ENCODE peak calls at places on chromosomes 16 and 17, in six cellular contexts. One of them, this sample, is unnamed.

GRCh38 chr16:11066231-11066870 is 122.0 kb downstream of the CLEC16A start:
- DNase-seq in renal cortical epithelial cell: no peak
- DNase-seq in RPMI8226: no peak
- DNase-seq in AG08395: no peak
- DNase-seq in endothelial cell: no peak
- DNase-seq in tibial artery: peak
- DNase-seq in this sample: no peak

GRCh38 chr16:59573528-59574271 is 839.6 kb upstream of the GOT2 start:
- DNase-seq in renal cortical epithelial cell: no peak
- DNase-seq in RPMI8226: no peak
- DNase-seq in AG08395: peak
- DNase-seq in endothelial cell: no peak
- DNase-seq in tibial artery: no peak
- DNase-seq in this sample: no peak

GRCh38 chr17:64778367-64779290 is 116.5 kb upstream of the SMURF2 start:
- DNase-seq in renal cortical epithelial cell: no peak
- DNase-seq in RPMI8226: peak
- DNase-seq in AG08395: no peak
- DNase-seq in endothelial cell: peak
- DNase-seq in tibial artery: peak
- DNase-seq in this sample: no peak

GRCh38 chr16:27781195-27781524 is 231.2 kb downstream of the KATNIP start:
- DNase-seq in renal cortical epithelial cell: no peak
- DNase-seq in RPMI8226: no peak
- DNase-seq in AG08395: peak
- DNase-seq in endothelial cell: no peak
- DNase-seq in tibial artery: no peak
- DNase-seq in this sample: no peak

GRCh38 chr16:4659363-4660353 is 33.7 kb upstream of the NUDT16L1 start:
- DNase-seq in renal cortical epithelial cell: no peak
- DNase-seq in RPMI8226: no peak
- DNase-seq in AG08395: no peak
- DNase-seq in endothelial cell: no peak
- DNase-seq in tibial artery: no peak
- DNase-seq in this sample: no peak

GRCh38 chr17:42249681-42250446 is 26.3 kb downstream of the STAT5B start:
- DNase-seq in renal cortical epithelial cell: no peak
- DNase-seq in RPMI8226: no peak
- DNase-seq in AG08395: no peak
- DNase-seq in endothelial cell: no peak
- DNase-seq in tibial artery: no peak
- DNase-seq in this sample: no peak

GRCh38 chr17:20205609-20206008 is 196.4 kb downstream of the SPECC1 start:
- DNase-seq in renal cortical epithelial cell: no peak
- DNase-seq in RPMI8226: no peak
- DNase-seq in AG08395: no peak
- DNase-seq in endothelial cell: no peak
- DNase-seq in tibial artery: no peak
- DNase-seq in this sample: no peak

GRCh38 chr16:30472328-30472942 is at the start of gene ITGAL:
- DNase-seq in renal cortical epithelial cell: no peak
- DNase-seq in RPMI8226: peak
- DNase-seq in AG08395: no peak
- DNase-seq in endothelial cell: no peak
- DNase-seq in tibial artery: no peak
- DNase-seq in this sample: no peak

GRCh38 chr17:7557825-7558543 is 566 bp upstream of the TNFSF13 start:
- DNase-seq in renal cortical epithelial cell: peak
- DNase-seq in RPMI8226: peak
- DNase-seq in AG08395: peak
- DNase-seq in endothelial cell: peak
- DNase-seq in tibial artery: peak
- DNase-seq in this sample: peak

GRCh38 chr17:72381597-72382397 is 261.0 kb downstream of the SOX9 start:
- DNase-seq in renal cortical epithelial cell: no peak
- DNase-seq in RPMI8226: no peak
- DNase-seq in AG08395: no peak
- DNase-seq in endothelial cell: no peak
- DNase-seq in tibial artery: no peak
- DNase-seq in this sample: peak

GRCh38 chr17:80070375-80071115 is 30.8 kb upstream of the GAA start:
- DNase-seq in renal cortical epithelial cell: no peak
- DNase-seq in RPMI8226: no peak
- DNase-seq in AG08395: peak
- DNase-seq in endothelial cell: no peak
- DNase-seq in tibial artery: no peak
- DNase-seq in this sample: no peak

GRCh38 chr16:24626251-24626650 is 86.9 kb downstream of the RBBP6 start:
- DNase-seq in renal cortical epithelial cell: no peak
- DNase-seq in RPMI8226: no peak
- DNase-seq in AG08395: no peak
- DNase-seq in endothelial cell: no peak
- DNase-seq in tibial artery: no peak
- DNase-seq in this sample: no peak

GRCh38 chr17:41864498-41864836 is 756 bp downstream of the KLHL11 start:
- DNase-seq in renal cortical epithelial cell: no peak
- DNase-seq in RPMI8226: no peak
- DNase-seq in AG08395: no peak
- DNase-seq in endothelial cell: no peak
- DNase-seq in tibial artery: no peak
- DNase-seq in this sample: peak

GRCh38 chr16:23914935-23915549 is 79.3 kb downstream of the PRKCB start:
- DNase-seq in renal cortical epithelial cell: no peak
- DNase-seq in RPMI8226: no peak
- DNase-seq in AG08395: no peak
- DNase-seq in endothelial cell: no peak
- DNase-seq in tibial artery: no peak
- DNase-seq in this sample: no peak

This sample was measured in NCI-H2107.